ENCODE peak calls at places on chromosomes 1 and 21, in six cellular contexts. One of them, this sample, is unnamed.

GRCh38 chr21:35854281-35854680 is 206.0 kb downstream of the SETD4 start:
- DNase-seq in GM23338: no peak
- DNase-seq in SK-N-SH: no peak
- DNase-seq in K562: no peak
- DNase-seq in HCT116: no peak
- DNase-seq in Panc1: no peak
- DNase-seq in this sample: no peak

GRCh38 chr1:84691139-84691783 is 1.0 kb upstream of the SSX2IP start:
- DNase-seq in GM23338: peak
- DNase-seq in SK-N-SH: peak
- DNase-seq in K562: no peak
- DNase-seq in HCT116: no peak
- DNase-seq in Panc1: no peak
- DNase-seq in this sample: no peak

GRCh38 chr1:188669715-188670114 is 1807.9 kb downstream of the BRINP3 start:
- DNase-seq in GM23338: no peak
- DNase-seq in SK-N-SH: no peak
- DNase-seq in K562: no peak
- DNase-seq in HCT116: no peak
- DNase-seq in Panc1: no peak
- DNase-seq in this sample: no peak

GRCh38 chr1:53127546-53127945 is 14.9 kb downstream of the SLC1A7 start:
- DNase-seq in GM23338: no peak
- DNase-seq in SK-N-SH: no peak
- DNase-seq in K562: no peak
- DNase-seq in HCT116: no peak
- DNase-seq in Panc1: no peak
- DNase-seq in this sample: no peak

GRCh38 chr1:185539277-185539943 is 194.8 kb upstream of the HMCN1 start:
- DNase-seq in GM23338: no peak
- DNase-seq in SK-N-SH: no peak
- DNase-seq in K562: no peak
- DNase-seq in HCT116: no peak
- DNase-seq in Panc1: no peak
- DNase-seq in this sample: no peak

GRCh38 chr1:173329747-173330146 is 122.6 kb upstream of the TNFSF4 start:
- DNase-seq in GM23338: no peak
- DNase-seq in SK-N-SH: no peak
- DNase-seq in K562: no peak
- DNase-seq in HCT116: no peak
- DNase-seq in Panc1: no peak
- DNase-seq in this sample: no peak

GRCh38 chr1:229631148-229631547 is 5.1 kb downstream of the URB2 start:
- DNase-seq in GM23338: no peak
- DNase-seq in SK-N-SH: no peak
- DNase-seq in K562: no peak
- DNase-seq in HCT116: no peak
- DNase-seq in Panc1: no peak
- DNase-seq in this sample: no peak

GRCh38 chr1:84634536-84635205 is 55.6 kb downstream of the SSX2IP start:
- DNase-seq in GM23338: peak
- DNase-seq in SK-N-SH: no peak
- DNase-seq in K562: no peak
- DNase-seq in HCT116: no peak
- DNase-seq in Panc1: no peak
- DNase-seq in this sample: no peak

GRCh38 chr21:43597052-43597451 is 62.2 kb downstream of the HSF2BP start:
- DNase-seq in GM23338: no peak
- DNase-seq in SK-N-SH: no peak
- DNase-seq in K562: no peak
- DNase-seq in HCT116: no peak
- DNase-seq in Panc1: no peak
- DNase-seq in this sample: no peak

GRCh38 chr1:3355089-3355488 is 99.4 kb upstream of the ARHGEF16 start:
- DNase-seq in GM23338: no peak
- DNase-seq in SK-N-SH: no peak
- DNase-seq in K562: no peak
- DNase-seq in HCT116: no peak
- DNase-seq in Panc1: no peak
- DNase-seq in this sample: no peak

GRCh38 chr1:173469656-173470055 is 7.5 kb upstream of the PRDX6 start:
- DNase-seq in GM23338: no peak
- DNase-seq in SK-N-SH: no peak
- DNase-seq in K562: no peak
- DNase-seq in HCT116: no peak
- DNase-seq in Panc1: no peak
- DNase-seq in this sample: no peak

GRCh38 chr1:55476445-55477015 is 261.4 kb upstream of the USP24 start:
- DNase-seq in GM23338: no peak
- DNase-seq in SK-N-SH: peak
- DNase-seq in K562: no peak
- DNase-seq in HCT116: no peak
- DNase-seq in Panc1: no peak
- DNase-seq in this sample: no peak

GRCh38 chr1:224520808-224521207 is 86.2 kb upstream of the WDR26 start:
- DNase-seq in GM23338: no peak
- DNase-seq in SK-N-SH: no peak
- DNase-seq in K562: no peak
- DNase-seq in HCT116: no peak
- DNase-seq in Panc1: no peak
- DNase-seq in this sample: no peak

GRCh38 chr1:101820080-101820479 is 176.6 kb downstream of the OLFM3 start:
- DNase-seq in GM23338: peak
- DNase-seq in SK-N-SH: peak
- DNase-seq in K562: no peak
- DNase-seq in HCT116: peak
- DNase-seq in Panc1: no peak
- DNase-seq in this sample: no peak

GRCh38 chr1:20739225-20739624 is 6.7 kb upstream of the SH2D5 start:
- DNase-seq in GM23338: no peak
- DNase-seq in SK-N-SH: no peak
- DNase-seq in K562: no peak
- DNase-seq in HCT116: no peak
- DNase-seq in Panc1: no peak
- DNase-seq in this sample: no peak

GRCh38 chr1:40802078-40803075 is 18.8 kb downstream of the KCNQ4 start:
- DNase-seq in GM23338: peak
- DNase-seq in SK-N-SH: peak
- DNase-seq in K562: peak
- DNase-seq in HCT116: peak
- DNase-seq in Panc1: no peak
- DNase-seq in this sample: peak

GRCh38 chr1:205396972-205397616 is 24.8 kb downstream of the LEMD1 start:
- DNase-seq in GM23338: peak
- DNase-seq in SK-N-SH: peak
- DNase-seq in K562: peak
- DNase-seq in HCT116: peak
- DNase-seq in Panc1: peak
- DNase-seq in this sample: peak

GRCh38 chr1:13730751-13731482 is 30.9 kb downstream of the PRDM2 start:
- DNase-seq in GM23338: no peak
- DNase-seq in SK-N-SH: no peak
- DNase-seq in K562: no peak
- DNase-seq in HCT116: no peak
- DNase-seq in Panc1: no peak
- DNase-seq in this sample: no peak

GRCh38 chr1:219542828-219543518 is 69.9 kb downstream of the ZC3H11B start:
- DNase-seq in GM23338: no peak
- DNase-seq in SK-N-SH: no peak
- DNase-seq in K562: no peak
- DNase-seq in HCT116: no peak
- DNase-seq in Panc1: no peak
- DNase-seq in this sample: no peak

GRCh38 chr1:231278100-231278790 is 37.2 kb downstream of the GNPAT start:
- DNase-seq in GM23338: no peak
- DNase-seq in SK-N-SH: no peak
- DNase-seq in K562: no peak
- DNase-seq in HCT116: no peak
- DNase-seq in Panc1: no peak
- DNase-seq in this sample: no peak

GRCh38 chr1:246435421-246436041 is 71.5 kb downstream of the SMYD3 start:
- DNase-seq in GM23338: peak
- DNase-seq in SK-N-SH: no peak
- DNase-seq in K562: no peak
- DNase-seq in HCT116: no peak
- DNase-seq in Panc1: no peak
- DNase-seq in this sample: no peak

GRCh38 chr1:47725732-47726495 is 271.3 kb downstream of the TRABD2B start:
- DNase-seq in GM23338: peak
- DNase-seq in SK-N-SH: peak
- DNase-seq in K562: peak
- DNase-seq in HCT116: peak
- DNase-seq in Panc1: peak
- DNase-seq in this sample: no peak

GRCh38 chr21:37710555-37711293 is 205.5 kb downstream of the KCNJ6 start:
- DNase-seq in GM23338: no peak
- DNase-seq in SK-N-SH: peak
- DNase-seq in K562: no peak
- DNase-seq in HCT116: no peak
- DNase-seq in Panc1: no peak
- DNase-seq in this sample: no peak

GRCh38 chr21:29078884-29079765 is 5.7 kb upstream of the CCT8 start:
- DNase-seq in GM23338: no peak
- DNase-seq in SK-N-SH: no peak
- DNase-seq in K562: no peak
- DNase-seq in HCT116: no peak
- DNase-seq in Panc1: no peak
- DNase-seq in this sample: peak

GRCh38 chr1:213162338-213162737 is 111.3 kb downstream of the RPS6KC1 start:
- DNase-seq in GM23338: no peak
- DNase-seq in SK-N-SH: no peak
- DNase-seq in K562: no peak
- DNase-seq in HCT116: no peak
- DNase-seq in Panc1: no peak
- DNase-seq in this sample: no peak

GRCh38 chr1:35531368-35531767 is 25.8 kb downstream of the KIAA0319L start:
- DNase-seq in GM23338: no peak
- DNase-seq in SK-N-SH: no peak
- DNase-seq in K562: no peak
- DNase-seq in HCT116: no peak
- DNase-seq in Panc1: no peak
- DNase-seq in this sample: no peak
- H3K27ac ChIP-seq in GM23338: no peak
- H3K27ac ChIP-seq in SK-N-SH: no peak
- H3K27ac ChIP-seq in K562: no peak
- H3K27ac ChIP-seq in HCT116: no peak
- H3K27ac ChIP-seq in Panc1: no peak
- H3K27ac ChIP-seq in this sample: no peak

DNA sequence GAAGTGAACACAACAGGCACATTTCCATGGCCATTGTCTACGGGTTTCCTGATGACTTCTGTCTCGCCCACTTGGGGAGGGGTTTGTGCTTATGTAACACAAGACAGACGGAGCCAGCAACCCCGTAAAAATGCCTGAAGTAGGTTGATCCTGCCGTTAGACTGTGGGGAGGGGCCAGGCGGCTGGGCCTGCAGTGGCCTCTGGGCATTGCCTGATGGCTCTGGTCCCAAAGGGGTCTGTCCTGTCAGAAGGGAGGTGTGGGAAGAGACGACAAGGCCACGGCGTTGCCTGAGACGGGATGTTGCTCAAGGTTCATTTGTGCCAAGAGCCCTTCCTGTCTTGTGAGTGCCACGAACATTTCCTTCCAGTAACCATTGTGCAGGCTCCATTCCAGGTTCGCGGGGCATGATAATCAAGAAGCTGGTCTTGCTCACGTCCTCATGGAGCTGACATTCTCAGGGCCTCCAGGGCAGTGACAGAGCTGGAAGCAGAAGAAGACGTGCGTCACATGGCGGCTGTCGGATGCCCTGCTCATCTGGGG is 44.7 kb downstream of the ABCG1 start:
- DNase-seq in GM23338: peak
- DNase-seq in SK-N-SH: no peak
- DNase-seq in K562: no peak
- DNase-seq in HCT116: no peak
- DNase-seq in Panc1: no peak
- DNase-seq in this sample: no peak
- TF ChIP-seq POLR2AphosphoS5 in GM23338: no peak
- TF ChIP-seq POLR2AphosphoS5 in SK-N-SH: no peak
- TF ChIP-seq POLR2AphosphoS5 in K562: no peak
- TF ChIP-seq POLR2AphosphoS5 in HCT116: no peak
- TF ChIP-seq POLR2AphosphoS5 in Panc1: no peak
- TF ChIP-seq POLR2AphosphoS5 in this sample: no peak

GRCh38 chr1:5994713-5995621 is 2.7 kb upstream of the NPHP4 start:
- DNase-seq in GM23338: peak
- DNase-seq in SK-N-SH: no peak
- DNase-seq in K562: no peak
- DNase-seq in HCT116: no peak
- DNase-seq in Panc1: no peak
- DNase-seq in this sample: no peak
- TF ChIP-seq REST in GM23338: no peak
- TF ChIP-seq REST in SK-N-SH: no peak
- TF ChIP-seq REST in K562: no peak
- TF ChIP-seq REST in HCT116: no peak
- TF ChIP-seq REST in Panc1: no peak
- TF ChIP-seq REST in this sample: no peak

GRCh38 chr1:109780982-109781381 is 17.3 kb upstream of the EPS8L3 start:
- DNase-seq in GM23338: no peak
- DNase-seq in SK-N-SH: no peak
- DNase-seq in K562: no peak
- DNase-seq in HCT116: no peak
- DNase-seq in Panc1: no peak
- DNase-seq in this sample: no peak

GRCh38 chr1:109783436-109783835 is 19.7 kb upstream of the EPS8L3 start:
- DNase-seq in GM23338: peak
- DNase-seq in SK-N-SH: no peak
- DNase-seq in K562: no peak
- DNase-seq in HCT116: peak
- DNase-seq in Panc1: peak
- DNase-seq in this sample: no peak

GRCh38 chr1:109782927-109783326 is 19.2 kb upstream of the EPS8L3 start:
- DNase-seq in GM23338: no peak
- DNase-seq in SK-N-SH: no peak
- DNase-seq in K562: no peak
- DNase-seq in HCT116: no peak
- DNase-seq in Panc1: no peak
- DNase-seq in this sample: no peak

GRCh38 chr1:109781807-109782206 is 18.1 kb upstream of the EPS8L3 start:
- DNase-seq in GM23338: no peak
- DNase-seq in SK-N-SH: no peak
- DNase-seq in K562: no peak
- DNase-seq in HCT116: no peak
- DNase-seq in Panc1: no peak
- DNase-seq in this sample: no peak

GRCh38 chr1:109782514-109782913 is 18.8 kb upstream of the EPS8L3 start:
- DNase-seq in GM23338: peak
- DNase-seq in SK-N-SH: no peak
- DNase-seq in K562: no peak
- DNase-seq in HCT116: no peak
- DNase-seq in Panc1: no peak
- DNase-seq in this sample: no peak
- H3K27ac ChIP-seq in GM23338: no peak
- H3K27ac ChIP-seq in SK-N-SH: no peak
- H3K27ac ChIP-seq in K562: no peak
- H3K27ac ChIP-seq in HCT116: no peak
- H3K27ac ChIP-seq in Panc1: peak
- H3K27ac ChIP-seq in this sample: no peak